ENCODE peak calls at places on chromosomes 3 and 15, in six cellular contexts. F is lower leg skin; J is mucosa of descending colon; M is keratinocyte; U is CD8-positive, alpha-beta T cell; G is neural crest cell. L is an unnamed sample.

GRCh38 chr15:40347559-40348470 is 3.0 kb upstream of the PHGR1 start:
- DNase-seq in J (peak; percentile 88), U (no peak), F (no peak), G (no peak), M (no peak), L (no peak)

GRCh38 chr15:65263313-65263712 is 23.4 kb downstream of the PARP16 start:
- DNase-seq in G (no peak), M (no peak), U (no peak), F (no peak), J (no peak), L (no peak)

GRCh38 chr3:39981547-39982184 is 172.3 kb downstream of the MYRIP start:
- DNase-seq in F (no peak), G (no peak), M (no peak), U (no peak), J (no peak), L (no peak)

GRCh38 chr15:62327386-62327785 is 162.3 kb upstream of the C2CD4B start:
- DNase-seq in G (no peak), U (no peak), J (no peak), M (no peak), F (no peak), L (no peak)

GRCh38 chr15:53831907-53832793 is 72.7 kb upstream of the WDR72 start:
- DNase-seq in U (no peak), F (no peak), G (no peak), M (no peak), J (no peak), L (no peak)

GRCh38 chr3:37457392-37458065 is 283.1 kb upstream of the LRRFIP2 start:
- DNase-seq in U (no peak), F (no peak), J (no peak), M (no peak), G (no peak), L (no peak)

GRCh38 chr15:30922469-30923311 is 19.0 kb downstream of the FAN1 start:
- DNase-seq in M (no peak), U (no peak), J (peak; percentile 51), G (peak; percentile 42), F (no peak), L (no peak)

GRCh38 chr3:131200636-131201199 is 174.0 kb downstream of the NEK11 start:
- DNase-seq in M (no peak), J (no peak), F (no peak), U (no peak), G (no peak), L (no peak)

GRCh38 chr3:100516843-100517242 is 24.4 kb downstream of the TMEM45A start:
- DNase-seq in U (no peak), G (no peak), J (no peak), M (no peak), F (no peak), L (no peak)

GRCh38 chr3:72673011-72673771 is 175.1 kb downstream of the SHQ1 start:
- DNase-seq in F (no peak), J (no peak), G (no peak), M (no peak), U (no peak), L (no peak)

GRCh38 chr3:58271901-58272501 is 34.0 kb upstream of the RPP14 start:
- DNase-seq in U (no peak), J (no peak), G (no peak), F (no peak), M (peak; percentile 56), L (no peak)

GRCh38 chr3:111338059-111338698 is 203.8 kb upstream of the CD96 start:
- DNase-seq in M (peak; percentile 19), J (peak; percentile 31), U (peak; percentile 37), F (no peak), G (peak; percentile 66), L (peak; percentile 46)
- TF ChIP-seq CTCF in M (peak; percentile 64), J (peak; percentile 34), U (peak; percentile 53), F (no peak), G (peak; percentile 73), L (peak; percentile 31)

DNA sequence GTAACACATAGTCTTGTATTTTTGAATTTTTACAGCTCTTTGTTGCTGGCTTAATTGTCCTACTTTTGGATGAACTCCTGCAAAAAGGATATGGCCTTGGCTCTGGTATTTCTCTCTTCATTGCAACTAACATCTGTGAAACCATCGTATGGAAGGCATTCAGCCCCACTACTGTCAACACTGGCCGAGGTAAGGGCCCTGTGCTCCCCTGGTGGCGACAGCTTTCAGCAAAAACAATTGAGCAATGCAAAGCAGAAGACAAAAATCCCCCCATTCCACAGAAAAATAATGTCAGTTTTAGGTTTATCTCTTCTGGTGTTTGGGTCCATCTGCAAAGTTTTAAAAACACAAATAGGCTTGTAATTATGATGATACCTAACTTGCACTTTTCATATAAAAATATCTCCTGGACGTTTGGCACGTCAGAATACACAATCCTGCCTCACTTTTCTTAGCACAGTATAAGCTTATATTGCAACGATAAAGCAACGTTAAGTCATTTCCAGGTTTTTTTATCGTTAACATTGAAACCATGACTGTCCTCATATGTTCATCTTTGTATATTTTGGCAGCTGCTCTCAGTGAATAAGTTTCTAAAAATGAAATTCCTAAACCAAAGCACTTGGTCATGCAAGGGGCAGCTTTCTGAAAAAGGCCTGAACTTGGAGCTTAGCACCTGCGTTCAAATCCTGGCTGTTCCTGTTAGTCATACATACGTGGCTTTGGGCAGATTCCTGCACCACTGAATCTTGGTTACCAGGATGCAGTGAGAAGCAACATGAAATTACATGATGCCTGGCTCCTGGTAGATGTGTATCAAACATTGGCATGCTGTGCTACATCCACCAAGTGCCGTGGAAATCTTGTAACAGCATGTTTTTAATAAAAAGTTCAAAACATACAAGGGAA is 8.5 kb downstream of the SEC61A1 start:
- DNase-seq in J (no peak), U (no peak), F (no peak), G (no peak), M (peak; percentile 85), L (no peak)
- TF ChIP-seq CTCF in J (no peak), U (no peak), F (no peak), G (no peak), M (peak; percentile 3), L (no peak)

DNA sequence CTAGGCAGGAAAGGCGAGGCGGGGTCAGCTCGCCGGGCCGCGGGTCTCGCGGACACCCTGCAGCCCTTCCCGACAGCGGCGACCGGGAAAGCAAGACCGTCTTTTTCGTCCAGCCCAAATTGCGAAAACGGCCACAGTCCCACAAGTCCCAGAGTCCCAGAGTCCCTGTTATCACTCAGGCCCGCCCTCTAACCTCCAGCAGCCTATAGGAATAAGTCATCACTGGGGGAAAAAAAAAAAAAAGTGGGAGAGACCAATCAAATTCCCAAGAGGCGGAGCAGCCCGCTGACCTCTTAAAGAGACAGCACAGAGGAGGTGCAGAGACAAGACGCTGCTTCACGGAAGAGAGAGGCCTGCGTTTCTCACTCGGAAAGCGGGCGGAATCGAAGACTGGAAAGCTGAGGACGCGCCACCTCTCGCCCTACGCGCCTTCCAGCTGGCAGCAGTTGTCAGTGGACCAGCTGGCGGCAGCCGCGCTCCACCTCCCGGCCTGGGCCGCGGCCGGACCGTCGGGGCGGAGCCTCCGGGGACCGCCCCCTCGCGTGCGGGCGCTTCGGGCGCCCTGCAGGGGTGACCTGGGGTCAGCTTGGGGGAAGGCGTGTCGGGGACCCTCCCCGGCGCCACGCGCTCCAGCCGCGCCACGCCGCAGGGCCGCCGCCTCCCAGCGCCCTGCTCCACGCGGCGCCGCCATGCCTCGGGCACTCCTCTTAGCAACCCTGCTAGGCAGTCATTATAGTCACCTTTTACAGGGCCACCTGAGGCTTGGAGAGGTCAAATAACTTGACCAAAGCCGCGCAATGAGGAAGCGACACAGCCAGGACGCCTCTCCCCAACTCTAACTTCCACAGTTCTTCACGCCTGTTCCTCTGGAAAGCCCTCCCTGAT is at the start of gene TPRA1:
- DNase-seq in J (peak; percentile 90), G (peak; percentile 76), F (peak; percentile 96), M (peak; percentile 90), U (peak; percentile 75), L (peak; percentile 58)
- TF ChIP-seq CTCF in J (peak; percentile 18), G (no peak), F (no peak), M (peak; percentile 30), U (no peak), L (no peak)

DNA sequence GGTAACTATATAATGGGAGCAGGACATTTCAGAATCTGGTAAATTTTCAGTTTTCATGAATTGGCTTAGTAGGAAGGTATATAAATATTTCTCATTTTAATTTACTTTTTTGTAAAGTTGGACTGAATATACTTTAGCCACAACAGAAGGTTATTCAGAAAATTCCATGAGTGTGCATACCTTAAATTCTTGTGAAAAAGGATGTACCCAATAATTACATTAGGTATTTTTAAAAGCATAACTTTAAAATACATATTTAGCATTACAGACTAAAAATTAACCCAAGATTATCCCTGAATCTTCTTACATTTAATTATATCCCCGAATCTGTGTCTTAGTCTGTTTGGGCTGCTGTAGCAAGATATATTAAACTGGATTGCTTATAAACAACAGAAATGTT is 24.9 kb upstream of the ATP11B start:
- DNase-seq in F (no peak), J (no peak), M (no peak), U (no peak), G (no peak), L (no peak)
- TF ChIP-seq CTCF in F (no peak), J (no peak), M (no peak), U (no peak), G (no peak), L (no peak)